ENCODE peak calls at places on chromosomes 5 and 9, in nine cellular contexts. J is K562, L is stomach, V is uterus, R is heart left ventricle, M is sigmoid colon, K is A549, G is transverse colon, D is ovary. Q is an unnamed sample.

GRCh38 chr5:141508440-141508807 is 19.5 kb downstream of the PCDHGC5 start:
- DNase-seq in J (no peak), L (no peak), V (no peak), R (no peak), M (no peak), K (no peak), G (no peak), D (peak; percentile 52), Q (no peak)

GRCh38 chr5:157497875-157498611 is 38.0 kb downstream of the NIPAL4 start:
- DNase-seq in J (no peak), L (no peak), V (no peak), R (no peak), M (peak; percentile 62), K (no peak), G (no peak), D (no peak), Q (no peak)

GRCh38 chr5:84635235-84636055 is 250.8 kb upstream of the EDIL3 start:
- DNase-seq in J (no peak), L (no peak), V (no peak), R (no peak), M (no peak), K (no peak), G (no peak), D (no peak), Q (no peak)

GRCh38 chr5:51679286-51679685 is 296.0 kb downstream of the ISL1 start:
- DNase-seq in J (no peak), L (no peak), V (no peak), R (no peak), M (no peak), K (no peak), G (no peak), D (no peak), Q (no peak)

GRCh38 chr5:72183231-72183630 is 76.0 kb downstream of the MAP1B start:
- DNase-seq in J (no peak), L (no peak), V (no peak), R (no peak), M (no peak), K (no peak), G (no peak), D (no peak), Q (no peak)

GRCh38 chr5:97412959-97413358 is 229.9 kb upstream of the RIOK2 start:
- DNase-seq in J (no peak), L (no peak), V (no peak), R (no peak), M (no peak), K (no peak), G (no peak), D (no peak), Q (no peak)

GRCh38 chr9:134698587-134699342 is 57.2 kb downstream of the COL5A1 start:
- DNase-seq in J (peak; percentile 77), L (peak; percentile 63), V (peak; percentile 67), R (peak; percentile 69), M (peak; percentile 86), K (peak; percentile 81), G (peak; percentile 66), D (peak; percentile 82), Q (peak; percentile 22)

GRCh38 chr5:171521219-171521633 is 101.8 kb downstream of the FGF18 start:
- DNase-seq in J (no peak), L (no peak), V (peak; percentile 77), R (no peak), M (no peak), K (peak; percentile 89), G (no peak), D (peak; percentile 28), Q (no peak)

GRCh38 chr9:128687453-128687852 is 1.6 kb upstream of the SET start:
- DNase-seq in J (no peak), L (no peak), V (no peak), R (no peak), M (no peak), K (no peak), G (no peak), D (no peak), Q (no peak)

GRCh38 chr9:128684065-128684324 is 5.0 kb upstream of the SET start:
- DNase-seq in J (no peak), L (no peak), V (no peak), R (no peak), M (no peak), K (no peak), G (no peak), D (no peak), Q (no peak)

GRCh38 chr9:128684325-128685021 is 4.5 kb upstream of the SET start:
- DNase-seq in J (peak; percentile 61), L (peak; percentile 92), V (peak; percentile 74), R (peak; percentile 81), M (peak; percentile 87), K (peak; percentile 90), G (peak; percentile 92), D (peak; percentile 75), Q (peak; percentile 89)

GRCh38 chr9:128685022-128685332 is 4.0 kb upstream of the SET start:
- DNase-seq in J (no peak), L (no peak), V (no peak), R (peak; percentile 30), M (no peak), K (no peak), G (no peak), D (no peak), Q (no peak)

DNA sequence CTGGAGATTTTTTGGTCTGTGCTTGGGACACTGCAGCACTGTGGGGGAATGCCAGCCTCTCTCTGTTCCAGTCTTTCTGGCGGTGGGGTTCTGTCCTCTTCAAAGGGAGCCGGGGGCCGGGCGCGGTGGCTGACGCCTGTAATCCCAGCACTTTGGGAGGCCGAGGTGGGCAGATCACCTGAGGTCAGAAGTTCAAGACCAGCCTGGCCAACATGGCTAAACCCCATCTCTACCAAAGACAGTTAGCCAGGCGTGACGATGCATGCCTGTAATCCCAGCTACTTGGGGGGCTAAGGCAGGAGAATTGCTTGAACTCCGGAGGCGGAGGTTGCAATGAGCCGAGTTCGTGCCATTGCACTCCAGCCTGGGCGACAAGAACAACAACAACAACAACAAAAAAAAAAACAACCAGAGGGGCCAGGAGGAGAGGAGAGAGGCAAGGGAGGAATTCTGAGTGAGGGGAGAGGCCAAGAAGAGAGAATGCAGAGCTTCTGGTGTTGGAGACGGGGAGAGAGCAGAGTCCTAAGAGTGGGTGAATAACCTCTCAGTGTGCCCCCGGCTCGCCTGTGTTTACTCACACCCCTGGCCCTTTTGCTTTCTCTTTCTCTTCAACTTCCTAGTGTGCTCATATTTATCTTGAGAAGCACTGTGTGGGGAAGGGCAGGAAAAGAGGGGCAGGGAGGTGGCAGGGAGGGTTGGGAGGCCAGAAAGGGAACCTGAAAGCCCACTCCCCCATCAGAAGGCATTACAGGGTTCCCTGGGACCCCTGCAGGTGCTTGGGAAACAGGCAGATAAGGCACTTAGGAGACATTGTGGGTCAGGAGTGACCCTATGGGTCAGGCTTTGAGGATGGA is 3.2 kb upstream of the SET start:
- DNase-seq in J (no peak), L (peak; percentile 54), V (no peak), R (no peak), M (no peak), K (no peak), G (peak; percentile 68), D (no peak), Q (no peak)
- TF ChIP-seq POLR2A in J (no peak), L (no peak), V (no peak), R (no peak), M (no peak), K (no peak), G (peak; percentile 35), D (no peak), Q (no peak)

DNA sequence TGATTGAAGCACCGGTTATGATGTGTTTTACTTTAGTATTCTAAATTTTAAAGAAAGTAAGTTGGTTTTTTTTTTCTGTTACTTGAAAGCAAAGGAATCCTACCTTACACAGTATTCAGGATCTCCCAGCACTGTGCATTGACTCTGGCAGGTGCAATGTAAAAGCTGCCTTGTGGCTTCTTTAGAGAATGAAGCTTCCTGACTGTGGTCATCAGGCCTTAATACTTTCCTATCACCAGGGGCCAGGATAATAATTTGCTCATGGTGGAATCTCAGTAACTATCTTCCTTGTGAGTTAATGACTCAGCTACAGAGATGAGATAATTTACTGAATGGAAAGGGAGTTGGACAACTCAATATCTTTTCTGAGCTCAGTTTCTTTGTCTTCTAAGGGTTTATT is 435.5 kb upstream of the ZNF608 start:
- DNase-seq in J (no peak), L (no peak), V (no peak), R (no peak), M (no peak), K (no peak), G (no peak), D (no peak), Q (no peak)
- H3K4me1 ChIP-seq in J (no peaks in the 10 kb centered on the region), L (no peaks in the 10 kb centered on the region), V (no peaks in the 10 kb centered on the region), R (peaks cover 5% of the 10 kb centered on the region), M (no peaks in the 10 kb centered on the region), K (no peaks in the 10 kb centered on the region), G (no peaks in the 10 kb centered on the region), D (peaks cover 3% of the 10 kb centered on the region), Q (no peaks in the 10 kb centered on the region)

DNA sequence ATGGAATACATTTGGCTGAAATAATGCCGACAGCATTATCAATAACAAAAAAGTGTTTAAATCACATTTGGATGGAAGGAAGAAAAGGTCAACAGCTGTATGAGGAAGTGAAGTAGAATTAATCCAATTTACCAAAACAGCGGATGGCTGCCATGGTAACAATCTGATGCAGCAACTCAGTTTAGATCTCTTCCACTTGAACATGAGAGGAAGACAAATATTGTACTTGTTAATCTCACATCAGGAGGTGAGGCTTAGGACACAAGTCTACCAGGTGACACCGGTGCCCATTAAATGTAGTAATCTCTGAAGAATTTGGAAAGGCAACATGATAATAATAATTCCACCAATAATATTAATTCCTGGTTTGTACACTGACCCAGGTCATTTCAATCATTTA is 2.4 kb downstream of the RASEF start:
- DNase-seq in J (no peak), L (peak; percentile 58), V (no peak), R (no peak), M (no peak), K (peak; percentile 34), G (no peak), D (no peak), Q (peak; percentile 72)
- H3K4me3 ChIP-seq in J (no peak overlapping the region), L (peak overlapping the region; percentile 50), V (no peak overlapping the region), R (no peak overlapping the region), M (no peak overlapping the region), K (peak overlapping the region; percentile 78), G (peak overlapping the region; percentile 63), D (no peak overlapping the region), Q (no peak overlapping the region)

GRCh38 chr9:131396626-131397025 is 2.7 kb downstream of the PRRC2B start:
- DNase-seq in J (peak; percentile 4), L (no peak), V (no peak), R (no peak), M (no peak), K (no peak), G (no peak), D (no peak), Q (no peak)

GRCh38 chr9:131397100-131397790 is 3.4 kb downstream of the PRRC2B start:
- DNase-seq in J (peak; percentile 9), L (peak; percentile 47), V (no peak), R (no peak), M (no peak), K (no peak), G (no peak), D (no peak), Q (peak; percentile 66)

GRCh38 chr9:131395745-131396479 is 2.0 kb downstream of the PRRC2B start:
- DNase-seq in J (peak; percentile 5), L (no peak), V (no peak), R (no peak), M (no peak), K (no peak), G (no peak), D (no peak), Q (no peak)

GRCh38 chr9:131399972-131400371 is 6.1 kb downstream of the PRRC2B start:
- DNase-seq in J (peak; percentile 3), L (no peak), V (no peak), R (no peak), M (no peak), K (no peak), G (no peak), D (no peak), Q (no peak)

DNA sequence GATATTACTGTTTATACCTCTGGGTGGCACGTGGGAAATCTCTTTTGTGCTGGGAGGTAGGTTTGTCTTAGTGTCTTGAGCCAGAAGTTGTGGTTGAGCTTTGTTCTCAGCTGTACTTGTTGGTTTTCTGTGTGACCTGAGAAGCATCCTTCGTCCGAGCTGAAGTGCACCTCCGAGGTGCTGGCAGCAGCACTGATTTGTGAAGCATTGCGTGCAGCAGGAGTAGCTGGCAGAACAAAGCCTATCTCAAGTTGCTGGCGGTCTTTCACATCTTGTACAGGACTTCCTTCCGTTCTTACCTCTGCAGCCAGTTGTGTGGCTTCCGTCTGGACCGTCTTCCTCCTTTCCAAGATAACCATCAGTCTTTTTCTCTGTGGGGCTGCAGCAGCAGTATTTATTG is 4.3 kb downstream of the PRRC2B start:
- DNase-seq in J (peak; percentile 4), L (peak; percentile 54), V (no peak), R (no peak), M (no peak), K (no peak), G (peak; percentile 45), D (no peak), Q (peak; percentile 50)
- TF ChIP-seq POLR2A in J (no peak), L (no peak), V (no peak), R (no peak), M (no peak), K (no peak), G (no peak), D (no peak), Q (no peak)

Q was measured in breast epithelium.